ENCODE peak calls at places on chromosome 14, in five cellular contexts. One of them, this sample, is unnamed.

GRCh38 chr14:70573050-70573449 is 27.4 kb downstream of the MED6 start:
- DNase-seq in HepG2: no peak
- DNase-seq in A549: no peak
- DNase-seq in K562: no peak
- DNase-seq in endothelial cell of umbilical vein: no peak
- DNase-seq in this sample: no peak

GRCh38 chr14:81400202-81400678 is at the start of gene STON2:
- DNase-seq in A549: peak
- DNase-seq in endothelial cell of umbilical vein: no peak
- DNase-seq in K562: peak
- DNase-seq in HepG2: no peak
- DNase-seq in this sample: peak

GRCh38 chr14:101489092-101489760 is 72.1 kb upstream of the DIO3 start:
- DNase-seq in endothelial cell of umbilical vein: no peak
- DNase-seq in K562: no peak
- DNase-seq in HepG2: peak
- DNase-seq in A549: no peak
- DNase-seq in this sample: no peak

GRCh38 chr14:75981426-75981825 is 369 bp downstream of the TGFB3 start:
- DNase-seq in A549: no peak
- DNase-seq in HepG2: peak
- DNase-seq in K562: peak
- DNase-seq in endothelial cell of umbilical vein: peak
- DNase-seq in this sample: no peak

GRCh38 chr14:74480051-74480450 is 13.1 kb downstream of the NPC2 start:
- DNase-seq in HepG2: no peak
- DNase-seq in A549: no peak
- DNase-seq in endothelial cell of umbilical vein: no peak
- DNase-seq in K562: no peak
- DNase-seq in this sample: no peak

GRCh38 chr14:65153101-65153500 is 50.8 kb upstream of the MAX start:
- DNase-seq in K562: no peak
- DNase-seq in A549: no peak
- DNase-seq in endothelial cell of umbilical vein: no peak
- DNase-seq in HepG2: no peak
- DNase-seq in this sample: no peak

GRCh38 chr14:59101441-59101840 is 87.0 kb upstream of the DAAM1 start:
- DNase-seq in K562: no peak
- DNase-seq in endothelial cell of umbilical vein: no peak
- DNase-seq in HepG2: no peak
- DNase-seq in A549: no peak
- DNase-seq in this sample: no peak

GRCh38 chr14:97410667-97411286 is 613.6 kb downstream of the VRK1 start:
- DNase-seq in K562: no peak
- DNase-seq in A549: no peak
- DNase-seq in HepG2: no peak
- DNase-seq in endothelial cell of umbilical vein: no peak
- DNase-seq in this sample: no peak

GRCh38 chr14:24366664-24367505 is 1.1 kb upstream of the NFATC4 start:
- DNase-seq in K562: peak
- DNase-seq in HepG2: peak
- DNase-seq in A549: peak
- DNase-seq in endothelial cell of umbilical vein: peak
- DNase-seq in this sample: peak

GRCh38 chr14:100896369-100897060 is 7.0 kb downstream of the RTL1 start:
- DNase-seq in HepG2: no peak
- DNase-seq in endothelial cell of umbilical vein: no peak
- DNase-seq in K562: no peak
- DNase-seq in A549: no peak
- DNase-seq in this sample: no peak

GRCh38 chr14:75861161-75861621 is 120.6 kb downstream of the TGFB3 start:
- DNase-seq in HepG2: peak
- DNase-seq in endothelial cell of umbilical vein: no peak
- DNase-seq in K562: peak
- DNase-seq in A549: peak
- DNase-seq in this sample: peak

GRCh38 chr14:73755434-73756014 is 41.3 kb upstream of the PNMA1 start:
- DNase-seq in endothelial cell of umbilical vein: peak
- DNase-seq in A549: no peak
- DNase-seq in K562: peak
- DNase-seq in HepG2: no peak
- DNase-seq in this sample: no peak

GRCh38 chr14:99481745-99482099 is 513 bp downstream of the CCNK start:
- DNase-seq in K562: peak
- DNase-seq in endothelial cell of umbilical vein: no peak
- DNase-seq in A549: peak
- DNase-seq in HepG2: no peak
- DNase-seq in this sample: peak

GRCh38 chr14:99564256-99564902 is 39.6 kb downstream of the CCDC85C start:
- DNase-seq in K562: no peak
- DNase-seq in HepG2: peak
- DNase-seq in endothelial cell of umbilical vein: peak
- DNase-seq in A549: peak
- DNase-seq in this sample: no peak

GRCh38 chr14:60648934-60649814 is at the start of gene SIX1:
- DNase-seq in endothelial cell of umbilical vein: peak
- DNase-seq in A549: peak
- DNase-seq in HepG2: peak
- DNase-seq in K562: peak
- DNase-seq in this sample: peak

GRCh38 chr14:93246534-93246933 is 39.5 kb downstream of the UBR7 start:
- DNase-seq in A549: no peak
- DNase-seq in endothelial cell of umbilical vein: no peak
- DNase-seq in HepG2: no peak
- DNase-seq in K562: no peak
- DNase-seq in this sample: no peak

GRCh38 chr14:82075566-82075965 is 541.9 kb upstream of the SEL1L start:
- DNase-seq in K562: no peak
- DNase-seq in HepG2: no peak
- DNase-seq in endothelial cell of umbilical vein: no peak
- DNase-seq in A549: no peak
- DNase-seq in this sample: peak

GRCh38 chr14:100416921-100417451 is 93.8 kb downstream of the SLC25A47 start:
- DNase-seq in endothelial cell of umbilical vein: no peak
- DNase-seq in K562: no peak
- DNase-seq in HepG2: no peak
- DNase-seq in A549: peak
- DNase-seq in this sample: no peak

GRCh38 chr14:101733211-101733610 is 28.3 kb upstream of the PPP2R5C start:
- DNase-seq in K562: no peak
- DNase-seq in HepG2: no peak
- DNase-seq in endothelial cell of umbilical vein: no peak
- DNase-seq in A549: no peak
- DNase-seq in this sample: peak

GRCh38 chr14:58607571-58608317 is 30.0 kb upstream of the DACT1 start:
- DNase-seq in K562: no peak
- DNase-seq in endothelial cell of umbilical vein: no peak
- DNase-seq in HepG2: no peak
- DNase-seq in A549: no peak
- DNase-seq in this sample: no peak

GRCh38 chr14:50955373-50956043 is 11.2 kb upstream of the PYGL start:
- DNase-seq in endothelial cell of umbilical vein: peak
- DNase-seq in HepG2: peak
- DNase-seq in K562: peak
- DNase-seq in A549: peak
- DNase-seq in this sample: peak

GRCh38 chr14:61621444-61621843 is 73.9 kb upstream of the HIF1A start:
- DNase-seq in K562: no peak
- DNase-seq in endothelial cell of umbilical vein: no peak
- DNase-seq in HepG2: no peak
- DNase-seq in A549: no peak
- DNase-seq in this sample: no peak

GRCh38 chr14:96757456-96757855 is 39.7 kb upstream of the VRK1 start:
- DNase-seq in A549: no peak
- DNase-seq in HepG2: no peak
- DNase-seq in K562: no peak
- DNase-seq in endothelial cell of umbilical vein: no peak
- DNase-seq in this sample: no peak

GRCh38 chr14:37197421-37198272 is at the start of gene MIPOL1:
- DNase-seq in K562: peak
- DNase-seq in HepG2: peak
- DNase-seq in A549: peak
- DNase-seq in endothelial cell of umbilical vein: peak
- DNase-seq in this sample: no peak

GRCh38 chr14:78498062-78498595 is 328.0 kb downstream of the NRXN3 start:
- DNase-seq in K562: no peak
- DNase-seq in HepG2: no peak
- DNase-seq in A549: no peak
- DNase-seq in endothelial cell of umbilical vein: no peak
- DNase-seq in this sample: no peak

GRCh38 chr14:100900837-100901390 is 2.6 kb downstream of the RTL1 start:
- DNase-seq in K562: peak
- DNase-seq in HepG2: peak
- DNase-seq in A549: peak
- DNase-seq in endothelial cell of umbilical vein: peak
- DNase-seq in this sample: peak

GRCh38 chr14:84225243-84225642 is 1304.7 kb upstream of the FLRT2 start:
- DNase-seq in HepG2: no peak
- DNase-seq in A549: no peak
- DNase-seq in K562: no peak
- DNase-seq in endothelial cell of umbilical vein: no peak
- DNase-seq in this sample: no peak

GRCh38 chr14:92944976-92945375 is 22.0 kb downstream of the CHGA start:
- DNase-seq in endothelial cell of umbilical vein: no peak
- DNase-seq in HepG2: no peak
- DNase-seq in A549: no peak
- DNase-seq in K562: no peak
- DNase-seq in this sample: no peak

GRCh38 chr14:50230601-50231474 is 540 bp downstream of the SOS2 start:
- DNase-seq in endothelial cell of umbilical vein: peak
- DNase-seq in A549: peak
- DNase-seq in HepG2: peak
- DNase-seq in K562: no peak
- DNase-seq in this sample: peak

GRCh38 chr14:60349663-60350365 is 100.8 kb downstream of the PPM1A start:
- DNase-seq in K562: peak
- DNase-seq in endothelial cell of umbilical vein: peak
- DNase-seq in A549: peak
- DNase-seq in HepG2: peak
- DNase-seq in this sample: peak

GRCh38 chr14:26444745-26445144 is 153.1 kb downstream of the NOVA1 start:
- DNase-seq in A549: no peak
- DNase-seq in endothelial cell of umbilical vein: peak
- DNase-seq in K562: no peak
- DNase-seq in HepG2: no peak
- DNase-seq in this sample: peak

DNA sequence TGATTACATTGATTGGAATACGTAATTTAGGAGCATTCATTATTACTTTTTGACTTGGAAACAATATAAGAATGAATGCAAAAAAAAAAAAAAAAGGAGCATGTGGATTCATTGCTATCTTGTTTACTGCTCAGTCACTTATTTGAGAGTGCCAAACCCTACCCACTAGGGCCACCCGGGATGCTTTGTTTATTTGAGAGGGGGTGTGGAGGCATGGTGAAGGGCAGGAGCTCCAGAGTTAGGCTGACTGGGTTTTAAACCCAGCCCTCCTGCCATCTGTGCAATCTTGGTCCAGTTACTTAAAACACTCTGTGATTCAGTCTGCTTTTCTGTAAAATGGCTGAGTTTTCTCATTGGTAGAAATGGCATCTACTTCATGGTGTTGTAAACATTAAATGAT is 195.2 kb downstream of the RAD51B start:
- DNase-seq in HepG2: no peak
- DNase-seq in K562: no peak
- DNase-seq in A549: no peak
- DNase-seq in endothelial cell of umbilical vein: no peak
- DNase-seq in this sample: no peak
- TF ChIP-seq POLR2A in HepG2: no peak
- TF ChIP-seq POLR2A in K562: no peak
- TF ChIP-seq POLR2A in A549: no peak
- TF ChIP-seq POLR2A in endothelial cell of umbilical vein: no peak
- TF ChIP-seq POLR2A in this sample: no peak

GRCh38 chr14:54722791-54723432 is 156.0 kb downstream of the SAMD4A start:
- DNase-seq in A549: peak
- DNase-seq in endothelial cell of umbilical vein: peak
- DNase-seq in K562: no peak
- DNase-seq in HepG2: peak
- DNase-seq in this sample: peak
- TF ChIP-seq MAX in A549: no peak
- TF ChIP-seq MAX in endothelial cell of umbilical vein: no peak
- TF ChIP-seq MAX in K562: no peak
- TF ChIP-seq MAX in HepG2: no peak
- TF ChIP-seq MAX in this sample: no peak

GRCh38 chr14:102923920-102924486 is 1.5 kb downstream of the AMN start:
- DNase-seq in K562: no peak
- DNase-seq in A549: no peak
- DNase-seq in endothelial cell of umbilical vein: no peak
- DNase-seq in HepG2: no peak
- DNase-seq in this sample: no peak
- TF ChIP-seq POLR2A in K562: no peak
- TF ChIP-seq POLR2A in A549: no peak
- TF ChIP-seq POLR2A in endothelial cell of umbilical vein: no peak
- TF ChIP-seq POLR2A in HepG2: no peak
- TF ChIP-seq POLR2A in this sample: no peak

GRCh38 chr14:35254736-35255135 is 37.4 kb upstream of the PSMA6 start:
- DNase-seq in endothelial cell of umbilical vein: no peak
- DNase-seq in K562: no peak
- DNase-seq in A549: no peak
- DNase-seq in HepG2: no peak
- DNase-seq in this sample: peak
- TF ChIP-seq MAX in endothelial cell of umbilical vein: no peak
- TF ChIP-seq MAX in K562: no peak
- TF ChIP-seq MAX in A549: no peak
- TF ChIP-seq MAX in HepG2: no peak
- TF ChIP-seq MAX in this sample: no peak

GRCh38 chr14:39266589-39266870 is 32.8 kb downstream of the MIA2 start:
- DNase-seq in A549: peak
- DNase-seq in endothelial cell of umbilical vein: no peak
- DNase-seq in K562: peak
- DNase-seq in HepG2: peak
- DNase-seq in this sample: no peak
- TF ChIP-seq POLR2A in A549: no peak
- TF ChIP-seq POLR2A in endothelial cell of umbilical vein: no peak
- TF ChIP-seq POLR2A in K562: no peak
- TF ChIP-seq POLR2A in HepG2: no peak
- TF ChIP-seq POLR2A in this sample: no peak

DNA sequence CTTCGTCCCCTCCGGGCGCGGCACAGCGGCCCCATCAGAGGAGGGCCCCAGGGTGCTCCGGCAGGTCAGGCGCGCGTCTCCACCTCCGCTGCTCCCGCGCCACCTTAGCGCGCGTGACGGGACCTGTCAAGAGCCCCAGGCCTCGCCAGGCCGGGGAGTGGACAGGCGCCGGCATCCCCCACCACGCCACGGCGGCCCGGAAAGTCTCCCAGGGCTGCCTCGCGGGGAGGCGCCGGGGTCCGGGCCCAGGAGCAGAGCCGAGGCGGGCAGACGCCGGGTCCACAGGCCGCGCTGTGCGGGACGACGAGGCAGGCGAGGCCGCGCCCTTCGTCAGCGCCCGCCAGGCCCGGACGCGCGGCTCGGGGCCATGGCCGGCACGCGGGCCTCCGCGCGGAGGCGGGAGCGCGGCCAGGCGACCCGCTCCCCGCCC is 549 bp downstream of the DICER1 start:
- DNase-seq in endothelial cell of umbilical vein: peak
- DNase-seq in A549: peak
- DNase-seq in HepG2: peak
- DNase-seq in K562: no peak
- DNase-seq in this sample: peak
- TF ChIP-seq MAX in endothelial cell of umbilical vein: no peak
- TF ChIP-seq MAX in A549: no peak
- TF ChIP-seq MAX in HepG2: no peak
- TF ChIP-seq MAX in K562: no peak
- TF ChIP-seq MAX in this sample: no peak

GRCh38 chr14:91374897-91375747 is 42.5 kb downstream of the CCDC88C start:
- DNase-seq in HepG2: no peak
- DNase-seq in K562: no peak
- DNase-seq in A549: no peak
- DNase-seq in endothelial cell of umbilical vein: no peak
- DNase-seq in this sample: no peak
- TF ChIP-seq POLR2A in HepG2: no peak
- TF ChIP-seq POLR2A in K562: no peak
- TF ChIP-seq POLR2A in A549: no peak
- TF ChIP-seq POLR2A in endothelial cell of umbilical vein: no peak
- TF ChIP-seq POLR2A in this sample: no peak